ENCODE peak calls at places on chromosome X, in four cellular contexts. One of them, this sample, is unnamed.
A peak's percentile ranks its signal among the peaks of the same experiment; 100 is the strongest.

GRCh38 chrX:33194876-33195433 is 16.4 kb downstream of the DMD start:
- DNase-seq in MM.1S: no peak
- DNase-seq in OCI-LY7: no peak
- DNase-seq in right lobe of liver: no peak
- DNase-seq in this sample: no peak

GRCh38 chrX:20118065-20118824 is 1.5 kb upstream of the MAP7D2 start:
- DNase-seq in MM.1S: no peak
- DNase-seq in OCI-LY7: no peak
- DNase-seq in right lobe of liver: no peak
- DNase-seq in this sample: no peak

GRCh38 chrX:56793533-56794320 is 64.7 kb downstream of the NBDY start:
- DNase-seq in MM.1S: no peak
- DNase-seq in OCI-LY7: no peak
- DNase-seq in right lobe of liver: peak; percentile 14
- DNase-seq in this sample: no peak

GRCh38 chrX:85288992-85289723 is 45.4 kb downstream of the ZNF711 start:
- DNase-seq in MM.1S: peak; percentile 10
- DNase-seq in OCI-LY7: no peak
- DNase-seq in right lobe of liver: no peak
- DNase-seq in this sample: no peak

GRCh38 chrX:352582-353314 is 34.0 kb downstream of the PPP2R3B start:
- DNase-seq in MM.1S: no peak
- DNase-seq in OCI-LY7: no peak
- DNase-seq in right lobe of liver: peak; percentile 16
- DNase-seq in this sample: no peak

GRCh38 chrX:46547857-46548256 is 2.6 kb upstream of the ZNF674 start:
- DNase-seq in MM.1S: no peak
- DNase-seq in OCI-LY7: no peak
- DNase-seq in right lobe of liver: no peak
- DNase-seq in this sample: no peak

GRCh38 chrX:128699716-128700285 is 647.6 kb upstream of the ACTRT1 start:
- DNase-seq in MM.1S: no peak
- DNase-seq in OCI-LY7: no peak
- DNase-seq in right lobe of liver: no peak
- DNase-seq in this sample: no peak

GRCh38 chrX:1307626-1308340 is 28.8 kb upstream of the IL3RA start:
- DNase-seq in MM.1S: no peak
- DNase-seq in OCI-LY7: no peak
- DNase-seq in right lobe of liver: no peak
- DNase-seq in this sample: no peak

GRCh38 chrX:129697204-129697829 is 41.5 kb upstream of the XPNPEP2 start:
- DNase-seq in MM.1S: no peak
- DNase-seq in OCI-LY7: peak; percentile 18
- DNase-seq in right lobe of liver: no peak
- DNase-seq in this sample: no peak

GRCh38 chrX:39757971-39758370 is 339.8 kb downstream of the BCOR start:
- DNase-seq in MM.1S: no peak
- DNase-seq in OCI-LY7: no peak
- DNase-seq in right lobe of liver: no peak
- DNase-seq in this sample: no peak

GRCh38 chrX:22541926-22542325 is 269.2 kb downstream of the CBLL2 start:
- DNase-seq in MM.1S: no peak
- DNase-seq in OCI-LY7: no peak
- DNase-seq in right lobe of liver: no peak
- DNase-seq in this sample: no peak

GRCh38 chrX:37380920-37381319 is 31.8 kb downstream of the PRRG1 start:
- DNase-seq in MM.1S: no peak
- DNase-seq in OCI-LY7: no peak
- DNase-seq in right lobe of liver: no peak
- DNase-seq in this sample: no peak

GRCh38 chrX:105803891-105804290 is 18.4 kb upstream of the NRK start:
- DNase-seq in MM.1S: no peak
- DNase-seq in OCI-LY7: no peak
- DNase-seq in right lobe of liver: no peak
- DNase-seq in this sample: no peak

GRCh38 chrX:116897526-116897925 is 434.8 kb upstream of the CT83 start:
- DNase-seq in MM.1S: no peak
- DNase-seq in OCI-LY7: no peak
- DNase-seq in right lobe of liver: no peak
- DNase-seq in this sample: no peak

GRCh38 chrX:15277594-15277993 is 7.7 kb upstream of the ASB9 start:
- DNase-seq in MM.1S: no peak
- DNase-seq in OCI-LY7: no peak
- DNase-seq in right lobe of liver: no peak
- DNase-seq in this sample: no peak

GRCh38 chrX:20061869-20062254 is 54.8 kb downstream of the MAP7D2 start:
- DNase-seq in MM.1S: peak; percentile 33
- DNase-seq in OCI-LY7: no peak
- DNase-seq in right lobe of liver: no peak
- DNase-seq in this sample: no peak

GRCh38 chrX:124232523-124233201 is 99.8 kb upstream of the TEX13D start:
- DNase-seq in MM.1S: peak; percentile 56
- DNase-seq in OCI-LY7: no peak
- DNase-seq in right lobe of liver: no peak
- DNase-seq in this sample: no peak

GRCh38 chrX:107710617-107711391 is 64.8 kb downstream of the TSC22D3 start:
- DNase-seq in MM.1S: peak; percentile 86
- DNase-seq in OCI-LY7: peak; percentile 73
- DNase-seq in right lobe of liver: no peak
- DNase-seq in this sample: no peak

GRCh38 chrX:48920713-48921104 is 1.9 kb upstream of the PIM2 start:
- DNase-seq in MM.1S: no peak
- DNase-seq in OCI-LY7: no peak
- DNase-seq in right lobe of liver: no peak
- DNase-seq in this sample: no peak

GRCh38 chrX:74280759-74281158 is 23.2 kb upstream of the ZCCHC13 start:
- DNase-seq in MM.1S: no peak
- DNase-seq in OCI-LY7: no peak
- DNase-seq in right lobe of liver: no peak
- DNase-seq in this sample: no peak

GRCh38 chrX:150688911-150689451 is 4.2 kb upstream of the MTMR1 start:
- DNase-seq in MM.1S: no peak
- DNase-seq in OCI-LY7: no peak
- DNase-seq in right lobe of liver: no peak
- DNase-seq in this sample: no peak

GRCh38 chrX:149691794-149692193 is 20.1 kb upstream of the MAGEA11 start:
- DNase-seq in MM.1S: no peak
- DNase-seq in OCI-LY7: no peak
- DNase-seq in right lobe of liver: no peak
- DNase-seq in this sample: no peak

GRCh38 chrX:80808854-80809493 is 703 bp downstream of the BRWD3 start:
- DNase-seq in MM.1S: peak; percentile 7
- DNase-seq in OCI-LY7: peak; percentile 43
- DNase-seq in right lobe of liver: peak; percentile 23
- DNase-seq in this sample: no peak

GRCh38 chrX:150577174-150577573 is 8.8 kb downstream of the MTM1 start:
- DNase-seq in MM.1S: no peak
- DNase-seq in OCI-LY7: no peak
- DNase-seq in right lobe of liver: no peak
- DNase-seq in this sample: no peak

GRCh38 chrX:9279271-9279596 is 185.6 kb upstream of the TBL1X start:
- DNase-seq in MM.1S: peak; percentile 76
- DNase-seq in OCI-LY7: no peak
- DNase-seq in right lobe of liver: no peak
- DNase-seq in this sample: no peak

GRCh38 chrX:20433376-20433775 is 166.7 kb upstream of the RPS6KA3 start:
- DNase-seq in MM.1S: no peak
- DNase-seq in OCI-LY7: no peak
- DNase-seq in right lobe of liver: no peak
- DNase-seq in this sample: no peak

GRCh38 chrX:68897546-68897945 is 68.7 kb downstream of the EFNB1 start:
- DNase-seq in MM.1S: no peak
- DNase-seq in OCI-LY7: no peak
- DNase-seq in right lobe of liver: no peak
- DNase-seq in this sample: no peak

GRCh38 chrX:118872102-118872566 is 48.5 kb downstream of the ZCCHC12 start:
- DNase-seq in MM.1S: no peak
- DNase-seq in OCI-LY7: no peak
- DNase-seq in right lobe of liver: peak; percentile 23
- DNase-seq in this sample: no peak

GRCh38 chrX:94058728-94059382 is 384.8 kb downstream of the FAM133A start:
- DNase-seq in MM.1S: peak; percentile 37
- DNase-seq in OCI-LY7: peak; percentile 0
- DNase-seq in right lobe of liver: no peak
- DNase-seq in this sample: no peak

GRCh38 chrX:117854806-117855205 is 261.8 kb downstream of the KLHL13 start:
- DNase-seq in MM.1S: no peak
- DNase-seq in OCI-LY7: no peak
- DNase-seq in right lobe of liver: no peak
- DNase-seq in this sample: no peak

GRCh38 chrX:44873415-44874270 is 655 bp downstream of the KDM6A start:
- DNase-seq in MM.1S: peak; percentile 21
- DNase-seq in OCI-LY7: peak; percentile 45
- DNase-seq in right lobe of liver: peak; percentile 60
- DNase-seq in this sample: no peak

GRCh38 chrX:71606536-71607216 is 11.6 kb downstream of the CXCR3 start:
- DNase-seq in MM.1S: no peak
- DNase-seq in OCI-LY7: peak; percentile 26
- DNase-seq in right lobe of liver: no peak
- DNase-seq in this sample: no peak

GRCh38 chrX:22192419-22193086 is 80.2 kb upstream of the CBLL2 start:
- DNase-seq in MM.1S: peak; percentile 43
- DNase-seq in OCI-LY7: peak; percentile 25
- DNase-seq in right lobe of liver: peak; percentile 72
- DNase-seq in this sample: no peak

GRCh38 chrX:24427747-24428019 is 37.4 kb upstream of the PDK3 start:
- DNase-seq in MM.1S: no peak
- DNase-seq in OCI-LY7: no peak
- DNase-seq in right lobe of liver: no peak
- DNase-seq in this sample: no peak

GRCh38 chrX:151722241-151722846 is 6.5 kb downstream of the FATE1 start:
- DNase-seq in MM.1S: no peak
- DNase-seq in OCI-LY7: peak; percentile 10
- DNase-seq in right lobe of liver: peak; percentile 38
- DNase-seq in this sample: no peak

GRCh38 chrX:23008431-23009099 is 8.8 kb downstream of the DDX53 start:
- DNase-seq in MM.1S: peak; percentile 9
- DNase-seq in OCI-LY7: peak; percentile 0
- DNase-seq in right lobe of liver: no peak
- DNase-seq in this sample: no peak

GRCh38 chrX:101462892-101463291 is 22.4 kb upstream of the ARMCX4 start:
- DNase-seq in MM.1S: peak; percentile 13
- DNase-seq in OCI-LY7: peak; percentile 8
- DNase-seq in right lobe of liver: no peak
- DNase-seq in this sample: no peak

GRCh38 chrX:108224727-108225455 is 133.3 kb downstream of the ATG4A start:
- DNase-seq in MM.1S: peak; percentile 24
- DNase-seq in OCI-LY7: peak; percentile 12
- DNase-seq in right lobe of liver: no peak
- DNase-seq in this sample: peak; percentile 9

DNA sequence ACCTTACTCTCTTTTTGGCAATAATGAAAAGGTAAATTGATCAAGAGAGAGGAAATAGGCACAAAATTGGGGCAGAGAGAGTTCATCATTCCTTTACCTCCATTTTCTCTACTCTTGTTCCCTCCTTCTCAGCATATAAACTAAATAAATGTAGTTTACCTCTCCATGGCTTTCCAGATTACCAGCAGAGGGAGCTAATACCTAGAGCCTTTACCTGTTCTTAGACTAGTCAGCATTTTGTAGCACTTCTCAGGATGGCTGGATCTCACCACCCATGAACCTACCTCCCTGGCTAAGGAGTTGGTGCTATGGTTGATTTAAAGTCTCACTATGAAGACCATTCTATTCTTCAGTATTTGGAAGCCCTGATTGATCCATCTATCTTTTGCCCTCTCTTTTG is 15.7 kb downstream of the OFD1 start:
- DNase-seq in MM.1S: peak; percentile 59
- DNase-seq in OCI-LY7: peak; percentile 64
- DNase-seq in right lobe of liver: no peak
- DNase-seq in this sample: no peak
- TF ChIP-seq CTCF in MM.1S: peak; percentile 63
- TF ChIP-seq CTCF in OCI-LY7: peak; percentile 79
- TF ChIP-seq CTCF in right lobe of liver: peak; percentile 52
- TF ChIP-seq CTCF in this sample: peak; percentile 42

DNA sequence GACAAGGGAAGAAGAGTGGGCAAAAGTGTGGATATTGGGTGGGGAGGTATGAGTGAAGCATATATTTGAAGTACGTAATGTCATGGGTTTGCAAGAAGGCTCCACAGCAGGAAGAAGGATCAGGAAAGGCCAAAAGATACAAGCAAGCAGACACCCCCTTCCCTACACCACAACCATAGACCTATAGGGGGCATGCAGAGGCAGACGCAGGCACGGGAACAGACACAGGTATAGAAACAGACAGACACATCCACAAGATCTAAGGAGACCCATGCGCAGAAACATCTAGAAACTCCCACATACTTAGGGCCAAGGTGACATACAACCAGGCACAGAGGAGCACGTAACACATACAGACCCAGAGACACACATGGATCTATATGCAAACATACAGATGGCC is 14.3 kb downstream of the FGD1 start:
- DNase-seq in MM.1S: no peak
- DNase-seq in OCI-LY7: peak; percentile 7
- DNase-seq in right lobe of liver: no peak
- DNase-seq in this sample: no peak
- TF ChIP-seq CTCF in MM.1S: no peak
- TF ChIP-seq CTCF in OCI-LY7: no peak
- TF ChIP-seq CTCF in right lobe of liver: no peak
- TF ChIP-seq CTCF in this sample: no peak

DNA sequence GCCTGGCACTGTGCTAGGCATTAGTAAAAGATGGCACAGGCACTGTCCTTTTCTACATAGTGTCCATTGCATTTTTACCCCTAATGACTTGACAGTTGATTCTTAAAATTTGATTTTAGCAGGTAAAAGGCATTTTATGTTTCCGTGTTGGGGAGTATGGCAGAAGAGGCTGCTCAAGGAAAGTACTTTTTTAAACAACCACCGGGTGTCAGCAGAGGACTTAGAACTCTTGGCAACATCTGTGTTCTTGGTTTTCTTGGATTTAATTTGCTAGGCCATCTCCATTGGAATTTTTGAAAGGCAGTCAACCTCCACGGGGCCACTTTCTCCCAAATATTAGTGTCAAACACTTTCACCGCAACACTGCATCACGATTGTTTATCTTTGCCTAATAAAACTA is 102.9 kb downstream of the TSPAN7 start:
- DNase-seq in MM.1S: peak; percentile 30
- DNase-seq in OCI-LY7: peak; percentile 13
- DNase-seq in right lobe of liver: no peak
- DNase-seq in this sample: no peak
- TF ChIP-seq CTCF in MM.1S: peak; percentile 48
- TF ChIP-seq CTCF in OCI-LY7: peak; percentile 59
- TF ChIP-seq CTCF in right lobe of liver: peak; percentile 44
- TF ChIP-seq CTCF in this sample: peak; percentile 35

DNA sequence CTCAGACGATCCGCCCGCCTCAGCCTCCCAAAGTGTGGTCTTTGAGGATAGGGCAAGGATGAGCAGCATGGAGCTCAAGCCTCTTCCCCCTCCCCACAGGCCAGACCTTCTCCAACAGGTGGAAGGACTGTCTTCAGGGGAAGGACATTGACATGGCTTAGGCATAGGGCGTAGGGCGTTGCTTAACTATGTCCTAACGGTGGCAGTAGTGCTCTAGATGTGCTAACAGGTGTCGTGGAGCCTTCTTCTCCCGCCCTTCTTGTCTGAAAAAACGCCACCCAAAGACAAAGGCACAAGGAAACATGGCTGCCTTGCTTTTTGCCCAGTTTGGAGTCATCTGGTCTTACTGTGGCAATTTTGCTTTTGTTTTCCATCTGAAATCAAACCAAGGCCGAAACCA is 219.8 kb downstream of the OR13H1 start:
- DNase-seq in MM.1S: peak; percentile 89
- DNase-seq in OCI-LY7: peak; percentile 1
- DNase-seq in right lobe of liver: peak; percentile 53
- DNase-seq in this sample: no peak
- TF ChIP-seq CTCF in MM.1S: peak; percentile 56
- TF ChIP-seq CTCF in OCI-LY7: no peak
- TF ChIP-seq CTCF in right lobe of liver: peak; percentile 48
- TF ChIP-seq CTCF in this sample: no peak